ENCODE peak calls at places on chromosomes 3 and 15, in eight cellular contexts. X, G, K, C, O, D, S and R are unnamed samples.
A peak's percentile ranks its signal among the peaks of the same experiment; 100 is the strongest.

GRCh38 chr15:48577495-48577894 is 68.0 kb downstream of the FBN1 start:
- DNase-seq in X (no peak), G (no peak), K (no peak), C (no peak), O (no peak), D (no peak), S (peak; percentile 59), R (no peak)

GRCh38 chr3:177294221-177294620 is 96.9 kb upstream of the TBL1XR1 start:
- DNase-seq in X (no peak), G (peak; percentile 70), K (peak; percentile 77), C (no peak), O (no peak), D (peak; percentile 35), S (peak; percentile 92), R (no peak)

GRCh38 chr3:30952786-30953185 is 58.3 kb upstream of the GADL1 start:
- DNase-seq in X (no peak), G (no peak), K (no peak), C (no peak), O (no peak), D (no peak), S (peak; percentile 61), R (no peak)

GRCh38 chr15:29126821-29127461 is 142.7 kb downstream of the NSMCE3 start:
- DNase-seq in X (peak; percentile 54), G (no peak), K (peak; percentile 58), C (no peak), O (no peak), D (peak; percentile 66), S (no peak), R (no peak)

GRCh38 chr3:151452346-151452745 is 8.5 kb downstream of the IGSF10 start:
- DNase-seq in X (no peak), G (no peak), K (no peak), C (no peak), O (no peak), D (no peak), S (no peak), R (no peak)

GRCh38 chr3:71973337-71974030 is 188.5 kb upstream of the PROK2 start:
- DNase-seq in X (no peak), G (peak; percentile 71), K (no peak), C (no peak), O (no peak), D (peak; percentile 70), S (no peak), R (peak; percentile 27)

GRCh38 chr15:70512772-70513362 is 250.5 kb downstream of the UACA start:
- DNase-seq in X (peak; percentile 76), G (peak; percentile 72), K (no peak), C (no peak), O (no peak), D (peak; percentile 80), S (peak; percentile 43), R (peak; percentile 81)

GRCh38 chr3:198028718-198029117 is 68.7 kb downstream of the LMLN start:
- DNase-seq in X (no peak), G (no peak), K (no peak), C (peak; percentile 34), O (no peak), D (no peak), S (peak; percentile 56), R (peak; percentile 17)

GRCh38 chr3:138493804-138494606 is 59.6 kb downstream of the ESYT3 start:
- DNase-seq in X (no peak), G (no peak), K (no peak), C (peak; percentile 27), O (no peak), D (no peak), S (peak; percentile 57), R (no peak)

GRCh38 chr3:88957751-88958452 is 149.5 kb upstream of the EPHA3 start:
- DNase-seq in X (no peak), G (no peak), K (no peak), C (peak; percentile 30), O (no peak), D (no peak), S (peak; percentile 94), R (no peak)

GRCh38 chr3:184485256-184485655 is 76.3 kb upstream of the EPHB3 start:
- DNase-seq in X (no peak), G (no peak), K (no peak), C (no peak), O (no peak), D (no peak), S (no peak), R (no peak)

GRCh38 chr3:85535517-85535916 is 576.7 kb downstream of the CADM2 start:
- DNase-seq in X (no peak), G (no peak), K (no peak), C (no peak), O (no peak), D (no peak), S (no peak), R (no peak)

GRCh38 chr3:189237516-189237915 is 65.7 kb downstream of the TPRG1 start:
- DNase-seq in X (no peak), G (no peak), K (no peak), C (no peak), O (no peak), D (no peak), S (peak; percentile 40), R (no peak)

GRCh38 chr3:51997935-51998596 is 2.4 kb upstream of the RPL29 start:
- DNase-seq in X (no peak), G (peak; percentile 22), K (no peak), C (no peak), O (no peak), D (no peak), S (peak; percentile 30), R (peak; percentile 84)

GRCh38 chr15:48375767-48376166 is 44.5 kb downstream of the DUT start:
- DNase-seq in X (no peak), G (no peak), K (no peak), C (no peak), O (no peak), D (no peak), S (no peak), R (no peak)

GRCh38 chr3:135106445-135106844 is 311.4 kb downstream of the EPHB1 start:
- DNase-seq in X (peak; percentile 84), G (no peak), K (no peak), C (no peak), O (no peak), D (no peak), S (peak; percentile 7), R (peak; percentile 49)

DNA sequence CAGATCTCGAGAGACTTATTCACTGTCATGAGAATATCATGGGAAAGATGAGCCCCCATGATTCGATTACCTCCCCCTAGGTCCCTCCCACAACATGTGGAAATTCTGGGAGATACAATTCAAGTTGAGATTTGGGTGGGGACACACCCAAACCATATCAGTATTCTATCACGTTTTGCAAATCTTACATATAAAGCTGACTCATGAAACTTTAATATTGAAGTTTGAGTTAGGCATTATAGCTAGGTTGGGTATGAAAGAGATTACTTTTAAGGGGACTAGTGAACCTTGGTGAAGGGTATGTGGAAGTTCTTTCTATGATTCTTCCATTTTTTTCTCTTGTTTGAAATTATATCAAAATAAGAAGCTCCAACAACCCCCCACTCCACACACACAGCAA is 117.7 kb upstream of the RASGRP1 start:
- DNase-seq in X (no peak), G (no peak), K (no peak), C (no peak), O (no peak), D (no peak), S (no peak), R (no peak)
- H3K27ac ChIP-seq in X (no peak overlapping the region), G (no peak overlapping the region), K (no peak overlapping the region), C (no peak overlapping the region), O (no peak overlapping the region), D (no peak overlapping the region), S (no peak overlapping the region), R (no peak overlapping the region)

DNA sequence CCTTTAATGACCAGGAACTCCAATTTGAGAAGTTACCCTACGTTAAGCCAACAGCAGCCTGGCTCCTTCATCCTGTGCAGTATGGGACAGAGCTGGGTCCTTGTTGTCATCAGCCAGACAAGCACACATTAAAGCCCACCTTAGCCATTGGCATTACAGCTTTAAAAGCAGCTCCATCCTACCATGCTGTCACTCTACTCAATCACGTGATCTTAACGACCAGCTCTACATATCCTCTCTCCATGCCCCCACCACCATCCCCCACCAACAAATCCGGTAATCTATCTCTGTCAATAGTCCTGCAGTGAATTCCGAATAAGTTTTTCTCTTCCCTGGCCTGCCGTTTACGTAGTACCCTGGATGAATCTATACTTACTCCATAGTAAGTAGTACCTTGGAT is 82.9 kb upstream of the DGKG start:
- DNase-seq in X (no peak), G (no peak), K (no peak), C (no peak), O (no peak), D (no peak), S (no peak), R (no peak)
- H3K27ac ChIP-seq in X (no peak overlapping the region), G (no peak overlapping the region), K (no peak overlapping the region), C (no peak overlapping the region), O (no peak overlapping the region), D (no peak overlapping the region), S (no peak overlapping the region), R (no peak overlapping the region)

GRCh38 chr15:41840092-41840491 is 1.4 kb downstream of the PLA2G4B start:
- DNase-seq in X (no peak), G (no peak), K (no peak), C (no peak), O (no peak), D (peak; percentile 32), S (no peak), R (no peak)
- H3K27ac ChIP-seq in X (no peak overlapping the region), G (no peak overlapping the region), K (no peak overlapping the region), C (no peak overlapping the region), O (no peak overlapping the region), D (peak overlapping the region; percentile 40), S (no peak overlapping the region), R (no peak overlapping the region)

GRCh38 chr3:142940472-142940871 is 23.0 kb downstream of the PAQR9 start:
- DNase-seq in X (no peak), G (no peak), K (no peak), C (no peak), O (no peak), D (no peak), S (no peak), R (no peak)
- H3K27ac ChIP-seq in X (no peak overlapping the region), G (no peak overlapping the region), K (no peak overlapping the region), C (no peak overlapping the region), O (no peak overlapping the region), D (peak overlapping the region; percentile 53), S (no peak overlapping the region), R (no peak overlapping the region)